ENCODE peak calls at places on chromosome X, in four cellular contexts. One of them, this sample, is unnamed.

GRCh38 chrX:16771483-16772398 is 14.5 kb upstream of the TXLNG start:
- DNase-seq in K562: peak; percentile 82
- DNase-seq in HepG2: peak; percentile 86
- DNase-seq in GM12878: no peak
- DNase-seq in this sample: peak; percentile 74

GRCh38 chrX:151954730-151955129 is 19.7 kb downstream of the GABRE start:
- DNase-seq in K562: no peak
- DNase-seq in HepG2: no peak
- DNase-seq in GM12878: no peak
- DNase-seq in this sample: no peak

GRCh38 chrX:150990910-150991309 is 7.8 kb downstream of the HMGB3 start:
- DNase-seq in K562: no peak
- DNase-seq in HepG2: no peak
- DNase-seq in GM12878: no peak
- DNase-seq in this sample: no peak

GRCh38 chrX:53284684-53285447 is 3.5 kb upstream of the IQSEC2 start:
- DNase-seq in K562: peak; percentile 79
- DNase-seq in HepG2: peak; percentile 16
- DNase-seq in GM12878: peak; percentile 8
- DNase-seq in this sample: peak; percentile 81

GRCh38 chrX:13837290-13837745 is 20.4 kb upstream of the GPM6B start:
- DNase-seq in K562: no peak
- DNase-seq in HepG2: no peak
- DNase-seq in GM12878: no peak
- DNase-seq in this sample: peak; percentile 23

GRCh38 chrX:97842468-97843199 is 958.9 kb downstream of the RPA4 start:
- DNase-seq in K562: no peak
- DNase-seq in HepG2: no peak
- DNase-seq in GM12878: no peak
- DNase-seq in this sample: no peak

GRCh38 chrX:32673193-32673592 is 538.2 kb downstream of the DMD start:
- DNase-seq in K562: no peak
- DNase-seq in HepG2: peak; percentile 0
- DNase-seq in GM12878: no peak
- DNase-seq in this sample: no peak

GRCh38 chrX:77398341-77398740 is 48.8 kb upstream of the FGF16 start:
- DNase-seq in K562: no peak
- DNase-seq in HepG2: no peak
- DNase-seq in GM12878: no peak
- DNase-seq in this sample: no peak

GRCh38 chrX:39946822-39947221 is 150.9 kb downstream of the BCOR start:
- DNase-seq in K562: no peak
- DNase-seq in HepG2: no peak
- DNase-seq in GM12878: no peak
- DNase-seq in this sample: no peak

GRCh38 chrX:43822015-43822414 is 60.2 kb downstream of the MAOB start:
- DNase-seq in K562: no peak
- DNase-seq in HepG2: no peak
- DNase-seq in GM12878: no peak
- DNase-seq in this sample: no peak

GRCh38 chrX:34629572-34629971 is 27.5 kb downstream of the TMEM47 start:
- DNase-seq in K562: no peak
- DNase-seq in HepG2: no peak
- DNase-seq in GM12878: no peak
- DNase-seq in this sample: no peak

GRCh38 chrX:10022273-10022541 is 55.0 kb downstream of the CLDN34 start:
- DNase-seq in K562: no peak
- DNase-seq in HepG2: no peak
- DNase-seq in GM12878: no peak
- DNase-seq in this sample: no peak

GRCh38 chrX:129653985-129654651 is 638 bp downstream of the APLN start:
- DNase-seq in K562: no peak
- DNase-seq in HepG2: no peak
- DNase-seq in GM12878: no peak
- DNase-seq in this sample: peak; percentile 62

GRCh38 chrX:15425024-15425423 is 40.8 kb upstream of the VEGFD start:
- DNase-seq in K562: no peak
- DNase-seq in HepG2: no peak
- DNase-seq in GM12878: no peak
- DNase-seq in this sample: no peak

GRCh38 chrX:43718081-43718480 is 62.0 kb downstream of the MAOA start:
- DNase-seq in K562: no peak
- DNase-seq in HepG2: no peak
- DNase-seq in GM12878: no peak
- DNase-seq in this sample: no peak

GRCh38 chrX:10049246-10049645 is 82.1 kb downstream of the CLDN34 start:
- DNase-seq in K562: no peak
- DNase-seq in HepG2: no peak
- DNase-seq in GM12878: no peak
- DNase-seq in this sample: no peak

GRCh38 chrX:23901065-23901464 is 6.7 kb downstream of the APOO start:
- DNase-seq in K562: no peak
- DNase-seq in HepG2: peak; percentile 51
- DNase-seq in GM12878: no peak
- DNase-seq in this sample: no peak

GRCh38 chrX:12984629-12985303 is 9.9 kb downstream of the TMSB4X start:
- DNase-seq in K562: peak; percentile 56
- DNase-seq in HepG2: no peak
- DNase-seq in GM12878: no peak
- DNase-seq in this sample: no peak

GRCh38 chrX:98956014-98956413 is 1454.1 kb downstream of the PCDH19 start:
- DNase-seq in K562: no peak
- DNase-seq in HepG2: no peak
- DNase-seq in GM12878: no peak
- DNase-seq in this sample: no peak

GRCh38 chrX:12890467-12890866 is 16.0 kb upstream of the TLR8 start:
- DNase-seq in K562: no peak
- DNase-seq in HepG2: no peak
- DNase-seq in GM12878: peak; percentile 87
- DNase-seq in this sample: no peak

GRCh38 chrX:19912-20571 is 261.1 kb upstream of the PLCXD1 start:
- DNase-seq in K562: peak; percentile 25
- DNase-seq in HepG2: peak; percentile 0
- DNase-seq in GM12878: no peak
- DNase-seq in this sample: no peak

GRCh38 chrX:131704136-131704695 is 160.3 kb downstream of the OR13H1 start:
- DNase-seq in K562: peak; percentile 5
- DNase-seq in HepG2: no peak
- DNase-seq in GM12878: peak; percentile 87
- DNase-seq in this sample: peak; percentile 78

GRCh38 chrX:8988456-8988855 is 45.5 kb downstream of the FAM9B start:
- DNase-seq in K562: no peak
- DNase-seq in HepG2: peak; percentile 0
- DNase-seq in GM12878: no peak
- DNase-seq in this sample: no peak

GRCh38 chrX:153767674-153768055 is 3.6 kb downstream of the PLXNB3 start:
- DNase-seq in K562: no peak
- DNase-seq in HepG2: no peak
- DNase-seq in GM12878: no peak
- DNase-seq in this sample: no peak

GRCh38 chrX:84469226-84469625 is 33.0 kb downstream of the HDX start:
- DNase-seq in K562: no peak
- DNase-seq in HepG2: no peak
- DNase-seq in GM12878: no peak
- DNase-seq in this sample: no peak

GRCh38 chrX:91434351-91435168 is at the start of gene PABPC5:
- DNase-seq in K562: no peak
- DNase-seq in HepG2: no peak
- DNase-seq in GM12878: no peak
- DNase-seq in this sample: no peak

GRCh38 chrX:49753691-49754090 is 57.9 kb upstream of the PAGE1 start:
- DNase-seq in K562: no peak
- DNase-seq in HepG2: no peak
- DNase-seq in GM12878: no peak
- DNase-seq in this sample: no peak

DNA sequence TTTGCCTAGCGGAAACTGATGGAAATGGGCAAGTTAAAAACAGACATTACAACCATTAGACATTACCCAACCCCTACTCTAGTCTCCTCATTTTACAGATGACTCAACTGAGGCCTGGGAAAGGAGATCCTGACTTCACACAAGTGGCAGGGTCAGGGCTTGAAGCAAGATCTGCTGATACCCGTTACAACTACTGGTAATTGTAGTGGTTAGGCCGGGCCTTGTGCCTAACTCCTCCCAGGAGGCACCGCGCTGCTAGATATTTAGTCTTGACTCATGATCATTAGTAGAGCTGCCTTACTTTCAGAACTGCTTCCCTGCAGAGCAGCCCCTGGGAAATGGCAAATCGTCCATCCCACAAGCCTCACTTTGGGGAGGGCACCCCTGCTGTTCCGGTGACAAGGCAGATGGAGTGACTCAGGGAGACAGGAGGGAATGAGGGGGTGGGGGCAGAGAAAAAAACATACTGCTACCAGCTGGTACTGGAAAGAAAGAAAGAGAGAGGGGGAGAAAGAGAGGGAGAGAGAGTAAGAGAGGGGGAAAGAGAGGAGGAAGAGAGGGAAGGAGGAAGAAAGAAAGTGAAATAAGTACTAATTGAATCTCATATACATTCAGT is 12.2 kb downstream of the ARHGEF6 start:
- DNase-seq in K562: peak; percentile 87
- DNase-seq in HepG2: no peak
- DNase-seq in GM12878: no peak
- DNase-seq in this sample: peak; percentile 58
- TF ChIP-seq TARDBP in K562: no peak
- TF ChIP-seq TARDBP in HepG2: no peak
- TF ChIP-seq TARDBP in GM12878: no peak
- TF ChIP-seq TARDBP in this sample: no peak

GRCh38 chrX:133215747-133216146 is 2.4 kb downstream of the TFDP3 start:
- DNase-seq in K562: peak; percentile 29
- DNase-seq in HepG2: peak; percentile 8
- DNase-seq in GM12878: no peak
- DNase-seq in this sample: peak; percentile 44
- TF ChIP-seq SP1 in K562: no peak
- TF ChIP-seq SP1 in HepG2: no peak
- TF ChIP-seq SP1 in GM12878: no peak
- TF ChIP-seq SP1 in this sample: no peak

GRCh38 chrX:103441878-103442535 is 65.7 kb downstream of the BEX3 start:
- DNase-seq in K562: no peak
- DNase-seq in HepG2: no peak
- DNase-seq in GM12878: no peak
- DNase-seq in this sample: no peak

GRCh38 chrX:103442536-103442901 is 66.2 kb downstream of the BEX3 start:
- DNase-seq in K562: no peak
- DNase-seq in HepG2: no peak
- DNase-seq in GM12878: no peak
- DNase-seq in this sample: no peak

GRCh38 chrX:103439161-103439560 is 62.8 kb downstream of the BEX3 start:
- DNase-seq in K562: peak; percentile 26
- DNase-seq in HepG2: no peak
- DNase-seq in GM12878: no peak
- DNase-seq in this sample: no peak

GRCh38 chrX:103440621-103441020 is 64.3 kb downstream of the BEX3 start:
- DNase-seq in K562: no peak
- DNase-seq in HepG2: no peak
- DNase-seq in GM12878: no peak
- DNase-seq in this sample: no peak

DNA sequence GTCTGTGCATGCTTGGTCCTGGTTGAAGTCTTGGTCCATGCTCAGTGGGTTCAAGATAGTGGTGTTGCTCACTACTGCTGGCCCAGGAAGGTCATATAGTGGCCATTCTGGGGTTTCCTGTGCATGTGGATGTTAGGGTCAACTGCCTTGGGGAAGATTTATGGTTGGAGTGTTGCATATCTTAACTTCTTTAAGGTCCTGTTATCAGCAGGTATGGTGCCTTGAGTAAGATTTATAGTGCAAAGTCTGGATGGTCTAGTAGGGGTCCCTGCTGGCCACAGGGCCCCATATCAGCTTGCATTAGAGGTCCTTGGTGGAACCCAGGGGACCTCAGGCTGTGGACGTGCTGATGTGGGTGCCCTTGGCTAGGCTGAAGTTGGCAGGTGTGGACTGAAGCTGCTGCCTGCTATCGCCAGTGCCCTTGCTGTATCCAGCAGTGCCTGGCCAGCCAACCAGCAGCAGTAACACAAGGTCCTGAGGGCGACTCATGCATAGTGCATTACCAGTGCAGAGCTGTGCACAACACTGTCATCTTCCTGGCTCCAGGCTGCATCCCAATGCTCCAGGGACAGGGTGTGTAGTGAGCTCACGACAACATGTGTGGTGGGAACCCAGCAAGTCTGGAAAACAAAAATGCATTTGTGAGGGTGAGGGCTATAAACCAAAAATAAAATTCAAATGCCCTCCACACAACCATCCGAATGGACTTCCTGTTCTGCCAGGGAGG is 61.0 kb downstream of the BEX3 start:
- DNase-seq in K562: peak; percentile 7
- DNase-seq in HepG2: no peak
- DNase-seq in GM12878: no peak
- DNase-seq in this sample: no peak
- TF ChIP-seq TARDBP in K562: no peak
- TF ChIP-seq TARDBP in HepG2: no peak
- TF ChIP-seq TARDBP in GM12878: no peak
- TF ChIP-seq TARDBP in this sample: no peak

DNA sequence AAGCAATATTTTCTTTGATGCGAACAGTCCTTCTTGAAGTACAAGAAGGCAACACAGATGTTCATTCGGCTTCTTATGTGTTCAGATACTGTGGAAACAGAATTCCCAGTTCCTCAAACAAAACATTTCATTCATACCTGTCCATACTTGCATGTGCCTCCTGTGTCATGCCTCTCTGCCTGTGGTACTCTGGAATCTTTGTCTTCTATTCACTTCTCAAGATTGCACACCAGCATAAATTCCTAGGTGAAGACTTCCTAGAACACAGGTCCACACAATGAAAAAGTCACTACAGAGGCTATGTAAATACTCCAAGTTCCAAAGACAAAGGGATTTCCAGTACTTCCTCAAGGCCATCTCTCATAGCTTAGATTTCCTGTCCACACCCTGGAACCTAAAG is 367.2 kb downstream of the AFF2 start:
- DNase-seq in K562: no peak
- DNase-seq in HepG2: no peak
- DNase-seq in GM12878: no peak
- DNase-seq in this sample: no peak
- TF ChIP-seq SP1 in K562: no peak
- TF ChIP-seq SP1 in HepG2: no peak
- TF ChIP-seq SP1 in GM12878: no peak
- TF ChIP-seq SP1 in this sample: no peak

GRCh38 chrX:133723930-133724329 is 261.5 kb downstream of the GPC3 start:
- DNase-seq in K562: no peak
- DNase-seq in HepG2: peak; percentile 65
- DNase-seq in GM12878: no peak
- DNase-seq in this sample: no peak

GRCh38 chrX:133722756-133723155 is 262.6 kb downstream of the GPC3 start:
- DNase-seq in K562: no peak
- DNase-seq in HepG2: no peak
- DNase-seq in GM12878: no peak
- DNase-seq in this sample: no peak

GRCh38 chrX:133726211-133726630 is 259.2 kb downstream of the GPC3 start:
- DNase-seq in K562: no peak
- DNase-seq in HepG2: peak; percentile 27
- DNase-seq in GM12878: no peak
- DNase-seq in this sample: peak; percentile 14

GRCh38 chrX:133726642-133727041 is 258.8 kb downstream of the GPC3 start:
- DNase-seq in K562: no peak
- DNase-seq in HepG2: no peak
- DNase-seq in GM12878: no peak
- DNase-seq in this sample: no peak
- TF ChIP-seq TARDBP in K562: no peak
- TF ChIP-seq TARDBP in HepG2: no peak
- TF ChIP-seq TARDBP in GM12878: no peak
- TF ChIP-seq TARDBP in this sample: no peak